ENCODE peak calls at places on chromosomes 4 and X, in five cellular contexts. U, J, H, W and L are unnamed samples.

GRCh38 chr4:172843273-172843672 is 325.3 kb upstream of the GALNT7 start:
- DNase-seq in W (no peak), H (no peak), U (no peak), J (no peak), L (no peak)

GRCh38 chr4:74534936-74535335 is 90.0 kb downstream of the AREG start:
- DNase-seq in W (peak), J (no peak), H (no peak), U (no peak), L (no peak)

GRCh38 chr4:30840571-30840970 is 120.4 kb downstream of the PCDH7 start:
- DNase-seq in J (no peak), W (no peak), U (no peak), H (no peak), L (no peak)

GRCh38 chr4:165813606-165814005 is 59.4 kb upstream of the TLL1 start:
- DNase-seq in U (no peak), W (no peak), H (no peak), J (no peak), L (no peak)

GRCh38 chr4:3434891-3435683 is 6.7 kb upstream of the HGFAC start:
- DNase-seq in W (no peak), J (no peak), U (no peak), H (no peak), L (no peak)

GRCh38 chrX:18873189-18873791 is 110.6 kb downstream of the PHKA2 start:
- DNase-seq in J (no peak), W (no peak), H (peak), U (no peak), L (no peak)

GRCh38 chrX:119763175-119763574 is 4.8 kb downstream of the SOWAHD start:
- DNase-seq in W (no peak), J (no peak), U (no peak), H (no peak), L (no peak)

GRCh38 chrX:148804579-148804978 is 304.2 kb downstream of the AFF2 start:
- DNase-seq in H (no peak), U (no peak), J (no peak), W (no peak), L (no peak)

GRCh38 chrX:40578039-40578438 is 2.7 kb upstream of the ATP6AP2 start:
- DNase-seq in U (no peak), J (no peak), H (no peak), W (no peak), L (no peak)

GRCh38 chr4:82097504-82097903 is 276.3 kb downstream of the HNRNPD start:
- DNase-seq in U (no peak), H (no peak), J (no peak), W (no peak), L (no peak)

GRCh38 chr4:159047478-159048165 is 55.3 kb upstream of the RAPGEF2 start:
- DNase-seq in H (no peak), U (no peak), W (no peak), J (no peak), L (no peak)

GRCh38 chr4:176380352-176381157 is 60.8 kb downstream of the SPCS3 start:
- DNase-seq in U (no peak), W (no peak), J (no peak), H (no peak), L (no peak)

GRCh38 chr4:112807083-112807482 is 170.1 kb downstream of the LARP7 start:
- DNase-seq in J (no peak), U (no peak), W (no peak), H (no peak), L (no peak)

GRCh38 chrX:54865208-54865607 is 55.4 kb upstream of the TRO start:
- DNase-seq in H (no peak), J (no peak), U (no peak), W (no peak), L (no peak)

GRCh38 chr4:113293673-113294072 is 244.2 kb downstream of the ANK2 start:
- DNase-seq in H (no peak), U (no peak), W (no peak), J (no peak), L (no peak)

GRCh38 chrX:36683507-36683906 is 324.7 kb upstream of the FAM47C start:
- DNase-seq in U (no peak), W (no peak), H (no peak), J (no peak), L (no peak)

GRCh38 chr4:128854433-128854832 is 44.9 kb downstream of the JADE1 start:
- DNase-seq in J (no peak), H (no peak), U (no peak), W (no peak), L (no peak)

DNA sequence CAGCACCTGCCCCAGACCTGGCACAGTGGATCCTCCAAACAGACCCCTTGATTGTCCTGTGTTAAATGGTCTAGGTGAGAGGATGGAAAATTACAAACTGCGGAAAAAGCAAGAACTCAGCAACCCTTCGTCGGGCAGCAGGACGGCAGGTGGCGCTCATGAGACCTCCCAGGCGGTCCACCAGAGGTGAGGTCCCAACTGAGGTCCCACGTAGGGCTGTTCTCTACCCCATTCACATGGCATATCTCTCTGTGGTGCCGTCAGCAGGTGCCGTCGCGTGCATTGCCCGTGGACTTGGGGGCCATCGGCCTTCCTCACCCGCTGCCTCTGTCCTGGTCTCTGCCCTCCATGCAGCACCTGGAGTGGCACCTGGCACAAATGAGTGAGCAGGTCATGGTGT is 88.2 kb downstream of the CRMP1 start:
- DNase-seq in W (no peak), H (no peak), U (no peak), J (no peak), L (no peak)
- TF ChIP-seq CTCF in W (no peak), H (no peak), U (peak), J (no peak), L (no peak)

DNA sequence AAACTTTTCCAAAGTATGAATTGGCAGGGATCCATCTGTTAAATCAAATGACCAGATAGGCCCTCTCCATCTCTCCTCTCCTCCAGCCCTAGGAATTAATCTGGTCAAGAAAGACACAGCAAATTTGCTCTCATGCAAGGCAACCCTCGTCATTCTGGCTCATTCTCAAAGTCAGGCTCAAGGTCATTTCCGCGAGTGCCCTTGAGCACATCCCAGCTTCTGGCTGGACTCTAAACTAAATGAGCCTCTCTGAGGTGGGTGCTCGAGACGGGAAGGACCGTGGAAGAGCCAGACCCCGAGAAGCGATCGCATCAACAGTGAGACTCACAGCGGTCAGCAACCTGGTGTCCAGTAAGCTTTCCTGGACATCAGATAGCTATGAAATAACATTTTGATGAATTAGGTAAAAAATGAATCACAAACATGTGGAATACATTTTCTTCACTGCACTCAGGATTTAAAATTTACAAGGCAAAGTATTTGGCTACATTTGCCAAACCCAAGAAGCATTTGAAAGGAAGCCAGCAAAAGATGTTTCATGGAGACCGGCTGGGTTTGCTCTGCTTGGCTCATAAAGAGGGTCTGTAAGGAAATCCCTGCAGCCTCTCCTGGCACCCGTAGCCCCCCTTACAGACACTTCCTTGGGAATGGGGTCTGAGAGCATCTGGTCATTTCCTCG is 121.0 kb downstream of the ENPP6 start:
- DNase-seq in U (no peak), W (no peak), H (peak), J (no peak), L (no peak)
- H3K4me3 ChIP-seq in U (no peak), W (no peak), H (no peak), J (no peak), L (no peak)

DNA sequence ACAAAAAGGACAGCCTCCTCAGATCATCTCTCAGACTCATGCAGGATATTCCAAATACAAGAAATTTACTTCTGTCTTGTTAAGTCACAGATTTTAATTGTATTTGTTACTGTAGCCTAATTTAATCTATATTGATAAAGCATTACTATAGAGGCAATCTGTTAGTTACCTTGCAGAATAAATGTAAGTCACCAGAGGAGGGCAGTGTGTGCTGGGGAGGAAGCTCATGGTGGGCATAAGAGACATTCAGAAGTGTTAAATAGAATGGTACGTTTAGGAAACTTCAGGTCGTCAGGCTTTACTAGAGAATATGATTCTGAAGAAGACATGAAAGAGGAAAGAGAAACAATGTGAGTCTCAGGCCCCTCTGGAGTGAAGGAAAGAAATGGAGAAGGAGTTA is 37.3 kb upstream of the INPP4B start:
- DNase-seq in U (no peak), W (peak), J (no peak), H (peak), L (no peak)
- TF ChIP-seq CTCF in U (no peak), W (no peak), J (peak), H (peak), L (peak)

DNA sequence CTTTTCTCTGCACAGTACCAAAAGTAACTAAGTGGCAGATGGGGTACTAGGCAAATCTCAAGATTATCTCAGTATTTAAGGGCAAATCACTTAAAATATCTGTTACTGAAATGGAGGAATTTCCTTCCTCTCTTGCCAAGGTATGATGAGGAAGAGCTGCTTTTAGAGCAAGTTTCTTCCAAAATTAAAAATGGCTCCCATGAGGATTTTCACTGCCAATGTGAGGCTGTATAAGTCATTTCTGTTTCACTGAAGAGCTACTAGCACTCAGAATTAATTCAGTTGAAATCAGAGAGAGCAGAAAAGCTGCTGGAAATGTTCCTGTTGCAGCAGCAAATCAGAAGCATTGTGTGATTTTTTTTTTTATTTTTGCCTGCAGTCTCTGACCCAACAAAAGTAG is 43.5 kb downstream of the GABRB1 start:
- DNase-seq in J (no peak), H (no peak), U (no peak), W (no peak), L (no peak)
- H3K4me3 ChIP-seq in J (no peak), H (no peak), U (no peak), W (no peak), L (no peak)

GRCh38 chr4:85318415-85318814 is 156.5 kb upstream of the ARHGAP24 start:
- DNase-seq in J (no peak), H (no peak), W (no peak), U (no peak), L (no peak)
- TF ChIP-seq CTCF in J (peak), H (no peak), W (no peak), U (no peak), L (no peak)

GRCh38 chr4:13322681-13323101 is 161.4 kb downstream of the RAB28 start:
- DNase-seq in H (peak), U (no peak), W (no peak), J (no peak), L (no peak)
- H3K4me3 ChIP-seq in H (no peak), U (no peak), W (no peak), J (no peak), L (no peak)